ENCODE peak calls at places on chromosome 5, in five cellular contexts. X, T, Y, H and Z are unnamed samples.

GRCh38 chr5:34685485-34686197 is 29.5 kb downstream of the RAI14 start:
- DNase-seq in X (peak), T (no peak), Y (no peak), H (no peak), Z (no peak)

GRCh38 chr5:43400082-43400481 is 12.1 kb downstream of the CCL28 start:
- DNase-seq in X (no peak), T (no peak), Y (no peak), H (no peak), Z (no peak)

GRCh38 chr5:93062548-93062947 is 518.5 kb downstream of the NR2F1-AS1 start:
- DNase-seq in X (no peak), T (no peak), Y (no peak), H (no peak), Z (no peak)

GRCh38 chr5:132101385-132101880 is 27.8 kb downstream of the CSF2 start:
- DNase-seq in X (no peak), T (no peak), Y (no peak), H (no peak), Z (no peak)

GRCh38 chr5:116521173-116521872 is 53.3 kb downstream of the SEMA6A start:
- DNase-seq in X (no peak), T (no peak), Y (no peak), H (no peak), Z (no peak)

GRCh38 chr5:143229426-143229895 is 174.0 kb downstream of the NR3C1 start:
- DNase-seq in X (no peak), T (peak), Y (no peak), H (peak), Z (no peak)

GRCh38 chr5:178350361-178351220 is 118.0 kb upstream of the PHYKPL start:
- DNase-seq in X (no peak), T (no peak), Y (no peak), H (peak), Z (no peak)

GRCh38 chr5:145450286-145450969 is 384.7 kb downstream of the PRELID2 start:
- DNase-seq in X (no peak), T (no peak), Y (no peak), H (no peak), Z (no peak)

GRCh38 chr5:165594693-165595092 is 2089.3 kb downstream of the MAT2B start:
- DNase-seq in X (no peak), T (no peak), Y (no peak), H (no peak), Z (no peak)

GRCh38 chr5:181211208-181211607 is 6.2 kb upstream of the TRIM7 start:
- DNase-seq in X (no peak), T (peak), Y (no peak), H (no peak), Z (no peak)

GRCh38 chr5:125232779-125233230 is 486.4 kb upstream of the ZNF608 start:
- DNase-seq in X (no peak), T (no peak), Y (no peak), H (peak), Z (no peak)

GRCh38 chr5:159805021-159805420 is 111.3 kb upstream of the ADRA1B start:
- DNase-seq in X (no peak), T (peak), Y (no peak), H (peak), Z (no peak)

GRCh38 chr5:144577676-144578075 is 407.0 kb downstream of the KCTD16 start:
- DNase-seq in X (no peak), T (no peak), Y (no peak), H (no peak), Z (no peak)

GRCh38 chr5:136084698-136085097 is 47.9 kb upstream of the SMAD5 start:
- DNase-seq in X (no peak), T (peak), Y (no peak), H (peak), Z (no peak)

GRCh38 chr5:39119404-39120051 is 45.3 kb upstream of the RICTOR start:
- DNase-seq in X (no peak), T (no peak), Y (no peak), H (no peak), Z (no peak)

GRCh38 chr5:99019812-99020697 is 91.2 kb upstream of the CHD1 start:
- DNase-seq in X (peak), T (no peak), Y (peak), H (no peak), Z (no peak)

GRCh38 chr5:84072339-84072738 is 312.3 kb downstream of the EDIL3 start:
- DNase-seq in X (no peak), T (no peak), Y (no peak), H (no peak), Z (no peak)

GRCh38 chr5:179139936-179140235 is 79.7 kb downstream of the ZNF354C start:
- DNase-seq in X (no peak), T (no peak), Y (no peak), H (no peak), Z (no peak)

GRCh38 chr5:5421149-5421960 is 1.1 kb upstream of the ICE1 start:
- DNase-seq in X (no peak), T (no peak), Y (no peak), H (peak), Z (no peak)

GRCh38 chr5:169300468-169301385 is at the start of gene SLIT3:
- DNase-seq in X (no peak), T (peak), Y (no peak), H (peak), Z (peak)

GRCh38 chr5:32833621-32834102 is 122.5 kb downstream of the NPR3 start:
- DNase-seq in X (no peak), T (no peak), Y (no peak), H (no peak), Z (no peak)

GRCh38 chr5:62714246-62714645 is 135.6 kb downstream of the LRRC70 start:
- DNase-seq in X (no peak), T (no peak), Y (no peak), H (no peak), Z (no peak)

GRCh38 chr5:10439692-10440091 is 2.0 kb upstream of the ROPN1L start:
- DNase-seq in X (no peak), T (no peak), Y (no peak), H (no peak), Z (no peak)
- TF ChIP-seq POLR2A in X (no peak), T (no peak), Y (no peak), H (no peak), Z (no peak)

GRCh38 chr5:151464101-151464500 is 16.7 kb downstream of the SLC36A1 start:
- DNase-seq in X (no peak), T (no peak), Y (no peak), H (no peak), Z (no peak)
- TF ChIP-seq POLR2A in X (no peak), T (no peak), Y (no peak), H (no peak), Z (no peak)

DNA sequence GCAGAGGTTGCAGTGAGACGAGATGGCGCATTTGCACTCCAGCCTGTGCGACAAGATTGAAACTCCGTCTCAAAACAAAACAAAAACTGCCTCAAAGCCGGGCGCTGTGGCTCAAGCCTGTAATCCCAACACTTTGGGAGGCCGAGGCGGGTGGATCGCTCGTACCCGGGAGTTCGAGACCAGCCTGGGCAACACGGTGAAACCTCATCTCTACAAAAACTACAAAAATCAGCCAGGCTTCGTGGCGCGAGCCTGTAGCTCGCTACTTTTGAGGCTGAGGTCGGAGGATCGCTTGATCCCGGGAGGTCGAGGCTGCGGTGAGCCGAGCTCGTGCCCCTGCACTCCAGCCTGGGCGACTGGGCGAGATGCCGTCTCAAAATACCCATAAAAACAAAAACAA is 988 bp downstream of the GFM2 start:
- DNase-seq in X (no peak), T (no peak), Y (no peak), H (no peak), Z (no peak)
- TF ChIP-seq POLR2A in X (no peak), T (no peak), Y (no peak), H (no peak), Z (no peak)

DNA sequence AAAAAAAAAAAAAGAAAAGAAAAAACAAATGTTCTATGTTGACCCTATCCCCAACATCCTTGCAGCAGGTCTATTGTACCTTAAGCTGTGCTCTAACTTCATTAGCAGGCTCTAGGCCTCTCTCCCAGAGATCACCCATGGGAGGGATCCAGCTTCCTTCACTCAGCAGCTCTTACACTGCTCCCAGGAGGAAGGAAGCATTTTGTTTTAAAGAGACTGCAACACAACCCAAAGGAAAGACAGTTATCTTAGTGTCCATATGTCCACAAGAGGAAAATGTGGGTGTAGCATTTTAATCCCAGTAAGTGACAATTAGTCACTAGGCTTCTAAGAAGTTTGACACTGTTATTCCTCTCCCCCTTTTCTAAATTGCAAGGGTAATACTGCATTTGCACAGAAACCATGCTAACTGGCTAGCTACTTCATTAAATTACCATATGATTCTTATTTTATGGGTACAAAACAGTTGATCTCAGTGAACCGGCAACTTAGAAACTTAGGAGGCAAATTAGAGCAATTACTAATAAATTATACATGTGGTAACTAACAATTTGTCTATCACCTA is 58.8 kb downstream of the MARCHF3 start:
- DNase-seq in X (no peak), T (no peak), Y (no peak), H (no peak), Z (no peak)
- TF ChIP-seq POLR2A in X (no peak), T (no peak), Y (no peak), H (no peak), Z (no peak)

DNA sequence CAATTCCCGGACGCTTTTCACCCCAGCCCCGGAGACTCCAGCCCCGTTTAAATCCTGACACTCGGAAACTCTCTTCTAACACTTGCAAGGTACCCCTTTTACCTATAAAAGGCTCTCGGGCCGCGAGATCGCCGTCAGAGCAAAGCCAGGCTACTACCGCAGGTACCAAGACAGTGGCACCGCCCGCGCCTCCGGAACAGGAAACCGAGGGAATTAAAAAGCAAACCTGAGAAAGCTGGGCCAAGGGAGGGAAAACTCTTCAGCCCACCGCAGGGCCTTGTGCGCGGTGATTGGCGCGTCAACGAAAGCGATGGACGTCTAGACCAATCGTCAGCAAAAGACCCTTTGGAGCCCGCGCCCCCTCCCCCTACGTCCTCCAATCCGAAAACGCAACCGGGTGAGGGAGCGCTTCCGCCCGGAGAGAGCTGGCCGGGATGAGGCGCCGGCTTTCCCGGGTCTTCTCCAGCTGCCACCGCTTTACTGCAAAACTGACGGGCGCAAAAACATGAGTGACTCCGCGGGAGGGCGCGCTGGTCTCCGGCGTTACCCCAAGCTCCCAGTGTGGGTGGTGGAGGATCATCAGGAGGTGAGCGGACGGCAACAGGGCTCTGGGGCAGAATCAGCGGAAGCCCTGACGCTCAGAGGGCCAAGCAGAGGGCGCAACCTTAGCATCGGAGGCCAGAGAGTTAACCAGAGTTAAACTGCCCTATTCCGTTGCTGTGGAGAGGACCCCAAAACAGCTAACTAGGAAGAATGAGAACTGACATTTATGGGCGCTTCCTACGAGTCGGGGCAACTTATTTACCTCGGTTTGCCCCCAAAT is at the start of the genes C5orf22 and DROSHA:
- DNase-seq in X (peak), T (peak), Y (peak), H (peak), Z (peak)
- TF ChIP-seq POLR2A in X (peak), T (peak), Y (peak), H (peak), Z (peak)